ENCODE peak calls at places on chromosomes 13 and 19, in five cellular contexts. One of them, this sample, is unnamed.

GRCh38 chr13:34696741-34697140 is 245.3 kb upstream of the NBEA start:
- DNase-seq in heart left ventricle: no peak
- DNase-seq in IMR-90: no peak
- DNase-seq in right atrium auricular region: no peak
- DNase-seq in sigmoid colon: no peak
- DNase-seq in this sample: no peak

GRCh38 chr13:95217920-95218830 is 83.1 kb downstream of the ABCC4 start:
- DNase-seq in heart left ventricle: no peak
- DNase-seq in right atrium auricular region: no peak
- DNase-seq in IMR-90: no peak
- DNase-seq in sigmoid colon: no peak
- DNase-seq in this sample: no peak

GRCh38 chr13:49877629-49878218 is 58.4 kb downstream of the SPRYD7 start:
- DNase-seq in sigmoid colon: no peak
- DNase-seq in heart left ventricle: no peak
- DNase-seq in right atrium auricular region: no peak
- DNase-seq in IMR-90: no peak
- DNase-seq in this sample: no peak

GRCh38 chr19:31418055-31418454 is 68.8 kb upstream of the TSHZ3 start:
- DNase-seq in right atrium auricular region: no peak
- DNase-seq in heart left ventricle: no peak
- DNase-seq in IMR-90: no peak
- DNase-seq in sigmoid colon: no peak
- DNase-seq in this sample: no peak

GRCh38 chr19:3186377-3186688 is 603 bp downstream of the NCLN start:
- DNase-seq in sigmoid colon: no peak
- DNase-seq in right atrium auricular region: no peak
- DNase-seq in IMR-90: no peak
- DNase-seq in heart left ventricle: no peak
- DNase-seq in this sample: no peak

GRCh38 chr13:96904232-96904631 is 90.0 kb downstream of the OXGR1 start:
- DNase-seq in right atrium auricular region: no peak
- DNase-seq in IMR-90: no peak
- DNase-seq in heart left ventricle: no peak
- DNase-seq in sigmoid colon: no peak
- DNase-seq in this sample: no peak

GRCh38 chr19:53507523-53508442 is 30.2 kb upstream of the ZNF331 start:
- DNase-seq in sigmoid colon: no peak
- DNase-seq in IMR-90: peak; percentile 41
- DNase-seq in right atrium auricular region: no peak
- DNase-seq in heart left ventricle: no peak
- DNase-seq in this sample: peak; percentile 27

GRCh38 chr19:29873024-29873800 is 61.4 kb downstream of the CCNE1 start:
- DNase-seq in right atrium auricular region: no peak
- DNase-seq in sigmoid colon: no peak
- DNase-seq in IMR-90: no peak
- DNase-seq in heart left ventricle: peak; percentile 59
- DNase-seq in this sample: peak; percentile 59

GRCh38 chr13:112457485-112457884 is 81.3 kb downstream of the SPACA7 start:
- DNase-seq in sigmoid colon: no peak
- DNase-seq in IMR-90: no peak
- DNase-seq in right atrium auricular region: peak; percentile 36
- DNase-seq in heart left ventricle: no peak
- DNase-seq in this sample: no peak

GRCh38 chr13:64234255-64234654 is 2818.6 kb upstream of the PCDH20 start:
- DNase-seq in sigmoid colon: no peak
- DNase-seq in IMR-90: peak; percentile 65
- DNase-seq in heart left ventricle: no peak
- DNase-seq in right atrium auricular region: no peak
- DNase-seq in this sample: no peak

GRCh38 chr13:30832845-30833332 is 73.2 kb upstream of the MEDAG start:
- DNase-seq in sigmoid colon: no peak
- DNase-seq in right atrium auricular region: no peak
- DNase-seq in heart left ventricle: no peak
- DNase-seq in IMR-90: no peak
- DNase-seq in this sample: peak; percentile 23
- TF ChIP-seq CTCF in sigmoid colon: no peak
- TF ChIP-seq CTCF in right atrium auricular region: no peak
- TF ChIP-seq CTCF in heart left ventricle: no peak
- TF ChIP-seq CTCF in IMR-90: no peak
- TF ChIP-seq CTCF in this sample: no peak

DNA sequence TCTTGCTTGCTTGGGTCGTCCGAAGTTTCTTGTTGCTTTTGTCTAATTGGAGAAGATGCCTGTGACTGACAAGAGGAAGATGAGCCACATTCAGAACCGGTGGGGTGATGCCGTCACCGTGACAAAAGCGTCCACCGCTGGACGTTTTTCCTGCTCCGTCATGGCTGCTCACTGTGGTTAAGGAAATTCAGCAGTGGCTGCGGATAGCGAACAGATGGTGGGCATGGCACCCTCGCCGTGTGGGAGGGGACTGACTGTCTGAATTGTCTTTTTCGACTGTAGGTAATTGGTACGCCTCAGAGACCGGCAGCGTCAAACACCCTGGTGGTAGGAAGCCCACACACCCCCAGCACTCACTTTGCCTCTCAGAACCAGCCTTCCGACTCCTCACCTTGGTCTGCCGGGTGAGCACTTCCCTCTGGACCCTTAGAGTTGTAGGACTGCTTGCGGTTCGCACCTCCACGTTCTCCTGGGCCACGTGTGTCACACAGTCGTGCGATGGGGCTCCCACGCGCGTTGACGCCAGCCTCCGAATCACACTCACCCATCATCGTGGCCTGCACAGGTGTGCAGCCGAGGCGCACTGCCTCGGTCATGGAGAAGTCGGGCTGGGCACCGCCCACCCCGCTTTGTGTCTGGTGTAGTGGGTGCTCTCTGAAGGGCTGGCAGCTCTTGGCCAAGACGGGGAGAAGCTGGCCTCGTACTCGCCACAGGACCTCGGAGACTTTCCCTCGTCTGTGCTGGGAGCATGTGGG is 26.5 kb downstream of the ATP4B start:
- DNase-seq in sigmoid colon: peak; percentile 48
- DNase-seq in right atrium auricular region: no peak
- DNase-seq in heart left ventricle: no peak
- DNase-seq in IMR-90: no peak
- DNase-seq in this sample: peak; percentile 26
- H3K36me3 ChIP-seq in sigmoid colon: peaks cover 20% of the 10 kb centered on the region
- H3K36me3 ChIP-seq in right atrium auricular region: peaks cover 46% of the 10 kb centered on the region
- H3K36me3 ChIP-seq in heart left ventricle: peaks cover 65% of the 10 kb centered on the region
- H3K36me3 ChIP-seq in IMR-90: peaks cover 59% of the 10 kb centered on the region
- H3K36me3 ChIP-seq in this sample: peaks cover 1% of the 10 kb centered on the region

GRCh38 chr13:40562975-40563349 is 103.5 kb downstream of the FOXO1 start:
- DNase-seq in sigmoid colon: no peak
- DNase-seq in heart left ventricle: no peak
- DNase-seq in right atrium auricular region: no peak
- DNase-seq in IMR-90: no peak
- DNase-seq in this sample: no peak
- H3K4me1 ChIP-seq in sigmoid colon: peaks cover 33% of the 10 kb centered on the region
- H3K4me1 ChIP-seq in heart left ventricle: peaks cover 87% of the 10 kb centered on the region
- H3K4me1 ChIP-seq in right atrium auricular region: peaks cover 61% of the 10 kb centered on the region
- H3K4me1 ChIP-seq in IMR-90: no peaks in the 10 kb centered on the region
- H3K4me1 ChIP-seq in this sample: peaks cover 37% of the 10 kb centered on the region

GRCh38 chr13:36395280-36395679 is 37.0 kb upstream of the CCNA1 start:
- DNase-seq in sigmoid colon: no peak
- DNase-seq in IMR-90: peak; percentile 66
- DNase-seq in right atrium auricular region: no peak
- DNase-seq in heart left ventricle: no peak
- DNase-seq in this sample: no peak
- TF ChIP-seq CTCF in sigmoid colon: peak; percentile 24
- TF ChIP-seq CTCF in IMR-90: peak; percentile 71
- TF ChIP-seq CTCF in right atrium auricular region: peak; percentile 56
- TF ChIP-seq CTCF in heart left ventricle: peak; percentile 45
- TF ChIP-seq CTCF in this sample: no peak

GRCh38 chr19:38842439-38843174 is 7.2 kb downstream of the HNRNPL start:
- DNase-seq in sigmoid colon: no peak
- DNase-seq in right atrium auricular region: no peak
- DNase-seq in IMR-90: no peak
- DNase-seq in heart left ventricle: no peak
- DNase-seq in this sample: no peak

GRCh38 chr19:38841787-38842438 is 7.9 kb downstream of the HNRNPL start:
- DNase-seq in right atrium auricular region: no peak
- DNase-seq in sigmoid colon: no peak
- DNase-seq in heart left ventricle: no peak
- DNase-seq in IMR-90: no peak
- DNase-seq in this sample: no peak

GRCh38 chr19:38839816-38840582 is 8.4 kb upstream of the ECH1 start:
- DNase-seq in sigmoid colon: no peak
- DNase-seq in heart left ventricle: no peak
- DNase-seq in right atrium auricular region: no peak
- DNase-seq in IMR-90: peak; percentile 40
- DNase-seq in this sample: no peak

GRCh38 chr19:38840583-38840968 is 9.0 kb upstream of the ECH1 start:
- DNase-seq in IMR-90: no peak
- DNase-seq in right atrium auricular region: no peak
- DNase-seq in heart left ventricle: no peak
- DNase-seq in sigmoid colon: no peak
- DNase-seq in this sample: no peak

GRCh38 chr19:38841180-38841766 is 8.5 kb downstream of the HNRNPL start:
- DNase-seq in right atrium auricular region: no peak
- DNase-seq in IMR-90: no peak
- DNase-seq in heart left ventricle: no peak
- DNase-seq in sigmoid colon: no peak
- DNase-seq in this sample: no peak
- H3K36me3 ChIP-seq in right atrium auricular region: peaks cover 100% of the 10 kb centered on the region
- H3K36me3 ChIP-seq in IMR-90: peaks cover 92% of the 10 kb centered on the region
- H3K36me3 ChIP-seq in heart left ventricle: peaks cover 100% of the 10 kb centered on the region
- H3K36me3 ChIP-seq in sigmoid colon: peaks cover 97% of the 10 kb centered on the region
- H3K36me3 ChIP-seq in this sample: peaks cover 38% of the 10 kb centered on the region

This sample was measured in Caco-2.